ENCODE peak calls at places on chromosomes 16 and 17, in seven cellular contexts. U, H, R, E, A, P and S are unnamed samples.
A peak's percentile ranks its signal among the peaks of the same experiment; 100 is the strongest.

GRCh38 chr16:59047114-59047513 is 313.0 kb upstream of the GOT2 start:
- DNase-seq in E (peak; percentile 65), H (no peak), P (no peak), U (no peak), A (no peak), R (no peak), S (no peak)

GRCh38 chr16:13935408-13935807 is 15.5 kb downstream of the ERCC4 start:
- DNase-seq in P (no peak), H (no peak), R (no peak), U (no peak), E (no peak), A (no peak), S (no peak)

GRCh38 chr17:41697122-41697962 is 8.7 kb downstream of the EIF1 start:
- DNase-seq in U (peak; percentile 64), P (peak; percentile 68), H (no peak), R (peak; percentile 39), A (no peak), E (no peak), S (peak; percentile 95)

GRCh38 chr17:46194393-46195216 is 1.4 kb upstream of the KANSL1 start:
- DNase-seq in R (no peak), H (peak; percentile 39), U (no peak), E (peak; percentile 81), A (no peak), P (no peak), S (no peak)

GRCh38 chr17:8821446-8822105 is 22.4 kb upstream of the MFSD6L start:
- DNase-seq in R (no peak), E (no peak), H (no peak), P (no peak), U (no peak), A (no peak), S (no peak)

GRCh38 chr17:78671607-78672404 is 94.6 kb upstream of the DNAH17 start:
- DNase-seq in E (no peak), P (no peak), A (no peak), U (no peak), R (no peak), H (no peak), S (no peak)

GRCh38 chr16:1122031-1122765 is 26.2 kb upstream of the C1QTNF8 start:
- DNase-seq in U (no peak), H (no peak), A (no peak), P (no peak), E (no peak), R (no peak), S (no peak)

GRCh38 chr17:28897769-28898259 is 281 bp upstream of the FLOT2 start:
- DNase-seq in H (no peak), A (no peak), U (peak; percentile 52), P (no peak), R (no peak), E (peak; percentile 37), S (peak; percentile 79)

GRCh38 chr17:22694362-22695227 is 1002.3 kb downstream of the KCNJ18 start:
- DNase-seq in H (no peak), E (no peak), R (no peak), A (no peak), P (no peak), U (no peak), S (no peak)

GRCh38 chr16:27963471-27963965 is 100.0 kb downstream of the GSG1L start:
- DNase-seq in P (no peak), U (no peak), E (no peak), A (no peak), H (no peak), R (no peak), S (peak; percentile 13)

GRCh38 chr17:29677139-29677834 is 54.6 kb upstream of the CORO6 start:
- DNase-seq in E (no peak), H (no peak), R (no peak), U (no peak), P (peak; percentile 28), A (no peak), S (peak; percentile 83)

GRCh38 chr17:18246880-18247612 is 11.5 kb downstream of the FLII start:
- DNase-seq in H (no peak), U (peak; percentile 61), E (peak; percentile 57), P (peak; percentile 62), A (no peak), R (peak; percentile 95), S (peak; percentile 81)

GRCh38 chr17:80270836-80271235 is 10.2 kb downstream of the RNF213 start:
- DNase-seq in U (no peak), P (no peak), H (no peak), R (no peak), E (no peak), A (no peak), S (no peak)

GRCh38 chr16:67407788-67408452 is 8.4 kb downstream of the ZDHHC1 start:
- DNase-seq in P (no peak), U (no peak), H (no peak), R (no peak), A (no peak), E (no peak), S (no peak)

GRCh38 chr16:72182976-72183375 is 11.0 kb upstream of the PMFBP1 start:
- DNase-seq in E (no peak), U (no peak), A (no peak), P (no peak), H (no peak), R (no peak), S (no peak)

GRCh38 chr16:73033271-73033998 is 14.5 kb downstream of the ZFHX3 start:
- DNase-seq in A (no peak), H (no peak), U (no peak), E (no peak), R (no peak), P (no peak), S (no peak)

GRCh38 chr16:86510465-86511261 is at the start of gene FOXF1:
- DNase-seq in A (no peak), P (no peak), R (no peak), U (no peak), E (peak; percentile 38), H (no peak), S (no peak)

GRCh38 chr17:61412860-61413653 is 13.4 kb downstream of the TBX2 start:
- DNase-seq in P (peak; percentile 15), R (no peak), U (no peak), A (peak; percentile 51), E (no peak), H (no peak), S (peak; percentile 63)

GRCh38 chr17:68356949-68357455 is 65.7 kb downstream of the ARSG start:
- DNase-seq in U (no peak), A (no peak), H (no peak), R (no peak), P (no peak), E (no peak), S (no peak)

GRCh38 chr17:39772415-39772814 is 34.7 kb downstream of the GRB7 start:
- DNase-seq in A (no peak), P (no peak), R (no peak), H (no peak), E (no peak), U (no peak), S (no peak)

GRCh38 chr16:57476546-57477410 is 9.5 kb downstream of the DOK4 start:
- DNase-seq in U (no peak), R (no peak), P (no peak), H (no peak), E (no peak), A (peak; percentile 31), S (no peak)

GRCh38 chr16:19785512-19786130 is 67.5 kb downstream of the IQCK start:
- DNase-seq in U (no peak), P (no peak), H (no peak), A (no peak), R (no peak), E (no peak), S (no peak)

GRCh38 chr17:7575481-7575883 is 4.0 kb upstream of the CD68 start:
- DNase-seq in E (no peak), P (no peak), A (no peak), H (no peak), U (no peak), R (no peak), S (no peak)

DNA sequence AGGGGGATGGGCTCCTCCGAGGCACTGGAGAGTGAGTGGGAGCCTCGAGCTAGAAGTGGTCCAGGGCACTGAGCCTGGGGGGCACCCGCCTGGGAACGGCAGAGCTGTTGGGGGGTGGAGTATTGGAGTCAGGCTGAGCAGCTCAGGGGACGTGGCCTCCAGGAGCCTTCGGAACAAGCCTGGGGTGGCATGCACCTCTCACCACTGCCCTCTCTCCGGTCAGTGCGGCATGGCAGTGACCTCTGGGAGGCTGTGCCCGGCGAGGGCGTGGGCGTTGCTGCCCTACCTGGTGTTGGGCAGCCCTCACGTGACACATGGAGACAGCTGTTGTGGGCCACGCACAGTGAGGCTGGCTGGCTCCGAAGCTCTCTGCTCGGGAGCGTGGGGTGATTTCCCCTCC is 13.9 kb downstream of the PRSS27 start:
- DNase-seq in U (no peak), A (no peak), P (no peak), R (no peak), H (no peak), E (no peak), S (no peak)
- TF ChIP-seq POLR2A in U (no peak), A (no peak), P (no peak), R (no peak), H (no peak), E (no peak), S (no peak)

DNA sequence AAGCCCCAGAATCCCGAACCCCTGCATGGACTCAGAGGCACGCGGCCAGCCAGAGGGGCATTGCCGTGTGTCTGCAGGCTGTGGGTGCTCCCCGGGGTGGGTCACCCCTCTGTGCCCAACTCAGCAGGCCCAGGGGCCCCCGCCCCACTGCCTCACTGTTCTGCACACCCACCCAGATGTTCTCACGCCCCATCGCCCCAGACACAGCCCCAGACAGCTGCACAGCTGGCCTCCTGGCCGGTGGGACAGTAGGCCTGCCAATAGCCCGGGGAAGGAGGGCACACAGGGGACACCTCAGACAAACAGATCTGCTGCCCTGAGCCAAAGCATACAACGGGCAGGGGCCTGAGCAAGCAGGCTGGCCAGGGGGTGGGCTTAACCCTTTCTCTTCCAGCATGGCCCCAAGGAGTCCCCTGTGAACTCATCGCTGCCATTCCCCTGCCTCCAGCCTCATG is 27.6 kb upstream of the NXPH3 start:
- DNase-seq in R (no peak), E (no peak), P (no peak), H (no peak), U (no peak), A (no peak), S (no peak)
- TF ChIP-seq POLR2A in R (no peak), E (no peak), P (no peak), H (no peak), U (no peak), A (no peak), S (no peak)

GRCh38 chr17:81393684-81394376 is 1.4 kb upstream of the BAHCC1 start:
- DNase-seq in U (peak; percentile 100), A (peak; percentile 100), E (peak; percentile 99), R (peak; percentile 100), P (peak; percentile 100), H (peak; percentile 100), S (peak; percentile 100)
- TF ChIP-seq POLR2A in U (peak; percentile 60), A (peak; percentile 76), E (peak; percentile 85), R (no peak), P (no peak), H (peak; percentile 46), S (peak; percentile 77)

DNA sequence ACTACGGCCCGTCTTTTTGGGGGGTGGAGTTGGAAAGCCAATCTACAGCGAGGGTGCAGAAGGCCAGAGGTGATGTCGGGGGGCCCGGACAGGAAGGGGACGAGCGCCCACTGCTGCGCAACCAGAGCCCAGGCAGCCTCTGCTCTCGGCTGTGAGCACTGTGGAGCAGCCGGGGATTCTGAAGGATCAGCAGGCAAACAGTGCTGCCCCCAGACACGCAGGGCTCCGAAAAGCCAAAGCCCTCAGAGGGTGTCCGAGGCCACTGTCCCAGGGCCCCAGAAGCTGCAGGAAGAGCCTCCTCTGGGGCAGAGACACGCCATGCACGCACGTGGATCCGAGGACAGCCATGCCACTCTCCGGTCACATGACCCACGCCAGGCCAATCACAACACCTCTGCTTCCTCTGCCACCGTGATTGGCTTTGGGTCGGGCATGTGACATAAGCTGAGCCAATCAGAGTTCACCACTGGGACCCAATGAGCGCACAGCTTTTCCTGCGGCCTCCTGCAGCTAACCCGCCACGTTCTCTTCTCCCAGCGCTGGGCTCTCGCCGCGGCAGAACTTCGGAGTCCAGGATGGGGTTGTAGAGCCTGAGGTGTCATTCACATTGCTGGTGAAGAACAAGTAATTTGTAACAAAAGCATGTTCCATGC is 40.7 kb downstream of the ACTG1 start:
- DNase-seq in A (peak; percentile 66), E (peak; percentile 32), R (no peak), P (no peak), U (no peak), H (peak; percentile 99), S (peak; percentile 97)
- TF ChIP-seq POLR2A in A (no peak), E (no peak), R (no peak), P (no peak), U (no peak), H (peak; percentile 98), S (no peak)